ENCODE peak calls at places on chromosomes 3 and 15, in five cellular contexts. One of them, this sample, is unnamed.

GRCh38 chr15:61974759-61975158 is 85.5 kb downstream of the VPS13C start:
- DNase-seq in left ventricle myocardium inferior: no peak
- DNase-seq in heart right ventricle: no peak
- DNase-seq in astrocyte: no peak
- DNase-seq in CD8-positive, alpha-beta T cell: no peak
- DNase-seq in this sample: no peak

GRCh38 chr3:184593201-184593922 is 31.8 kb downstream of the EPHB3 start:
- DNase-seq in left ventricle myocardium inferior: no peak
- DNase-seq in heart right ventricle: no peak
- DNase-seq in astrocyte: no peak
- DNase-seq in CD8-positive, alpha-beta T cell: no peak
- DNase-seq in this sample: no peak

GRCh38 chr3:24355806-24356205 is 138.8 kb downstream of the THRB start:
- DNase-seq in left ventricle myocardium inferior: no peak
- DNase-seq in heart right ventricle: no peak
- DNase-seq in astrocyte: peak; percentile 9
- DNase-seq in CD8-positive, alpha-beta T cell: no peak
- DNase-seq in this sample: no peak

GRCh38 chr15:40511093-40511471 is 40.3 kb downstream of the CHST14 start:
- DNase-seq in left ventricle myocardium inferior: no peak
- DNase-seq in heart right ventricle: no peak
- DNase-seq in astrocyte: no peak
- DNase-seq in CD8-positive, alpha-beta T cell: no peak
- DNase-seq in this sample: no peak

GRCh38 chr3:59117378-59117777 is 67.6 kb upstream of the CFAP20DC start:
- DNase-seq in left ventricle myocardium inferior: no peak
- DNase-seq in heart right ventricle: no peak
- DNase-seq in astrocyte: no peak
- DNase-seq in CD8-positive, alpha-beta T cell: no peak
- DNase-seq in this sample: no peak

GRCh38 chr3:4757056-4757948 is 221.9 kb upstream of the BHLHE40 start:
- DNase-seq in left ventricle myocardium inferior: no peak
- DNase-seq in heart right ventricle: no peak
- DNase-seq in astrocyte: no peak
- DNase-seq in CD8-positive, alpha-beta T cell: no peak
- DNase-seq in this sample: no peak

GRCh38 chr3:179713643-179714090 is 60.8 kb downstream of the USP13 start:
- DNase-seq in left ventricle myocardium inferior: no peak
- DNase-seq in heart right ventricle: no peak
- DNase-seq in astrocyte: peak; percentile 86
- DNase-seq in CD8-positive, alpha-beta T cell: no peak
- DNase-seq in this sample: no peak

GRCh38 chr3:187651282-187651681 is 18.9 kb downstream of the SST start:
- DNase-seq in left ventricle myocardium inferior: no peak
- DNase-seq in heart right ventricle: no peak
- DNase-seq in astrocyte: no peak
- DNase-seq in CD8-positive, alpha-beta T cell: no peak
- DNase-seq in this sample: no peak

GRCh38 chr3:186882881-186883685 is 40.6 kb downstream of the ADIPOQ start:
- DNase-seq in left ventricle myocardium inferior: no peak
- DNase-seq in heart right ventricle: no peak
- DNase-seq in astrocyte: peak; percentile 80
- DNase-seq in CD8-positive, alpha-beta T cell: no peak
- DNase-seq in this sample: no peak

GRCh38 chr15:25246641-25247417 is 192.0 kb downstream of the UBE3A start:
- DNase-seq in left ventricle myocardium inferior: no peak
- DNase-seq in heart right ventricle: no peak
- DNase-seq in astrocyte: no peak
- DNase-seq in CD8-positive, alpha-beta T cell: no peak
- DNase-seq in this sample: peak; percentile 51

GRCh38 chr3:194687638-194688206 is 2.0 kb downstream of the FAM43A start:
- DNase-seq in left ventricle myocardium inferior: peak; percentile 76
- DNase-seq in heart right ventricle: peak; percentile 62
- DNase-seq in astrocyte: peak; percentile 47
- DNase-seq in CD8-positive, alpha-beta T cell: peak; percentile 66
- DNase-seq in this sample: peak; percentile 46

GRCh38 chr3:183485093-183485492 is 56.7 kb upstream of the MCF2L2 start:
- DNase-seq in left ventricle myocardium inferior: no peak
- DNase-seq in heart right ventricle: no peak
- DNase-seq in astrocyte: no peak
- DNase-seq in CD8-positive, alpha-beta T cell: no peak
- DNase-seq in this sample: no peak

GRCh38 chr3:98801042-98801747 is 38.1 kb downstream of the ST3GAL6 start:
- DNase-seq in left ventricle myocardium inferior: no peak
- DNase-seq in heart right ventricle: no peak
- DNase-seq in astrocyte: no peak
- DNase-seq in CD8-positive, alpha-beta T cell: no peak
- DNase-seq in this sample: no peak

GRCh38 chr15:60798821-60799220 is 319.9 kb upstream of the ICE2 start:
- DNase-seq in left ventricle myocardium inferior: no peak
- DNase-seq in heart right ventricle: no peak
- DNase-seq in astrocyte: peak; percentile 56
- DNase-seq in CD8-positive, alpha-beta T cell: no peak
- DNase-seq in this sample: no peak

GRCh38 chr3:184237211-184237610 is 7.8 kb downstream of the VWA5B2 start:
- DNase-seq in left ventricle myocardium inferior: no peak
- DNase-seq in heart right ventricle: no peak
- DNase-seq in astrocyte: no peak
- DNase-seq in CD8-positive, alpha-beta T cell: no peak
- DNase-seq in this sample: no peak

GRCh38 chr3:65961733-65962132 is 77.0 kb downstream of the MAGI1 start:
- DNase-seq in left ventricle myocardium inferior: no peak
- DNase-seq in heart right ventricle: no peak
- DNase-seq in astrocyte: peak; percentile 60
- DNase-seq in CD8-positive, alpha-beta T cell: no peak
- DNase-seq in this sample: no peak

GRCh38 chr15:56794150-56794922 is 61.0 kb upstream of the ZNF280D start:
- DNase-seq in left ventricle myocardium inferior: no peak
- DNase-seq in heart right ventricle: no peak
- DNase-seq in astrocyte: peak; percentile 75
- DNase-seq in CD8-positive, alpha-beta T cell: no peak
- DNase-seq in this sample: no peak

GRCh38 chr3:158991146-158991705 is 189.4 kb downstream of the MFSD1 start:
- DNase-seq in left ventricle myocardium inferior: no peak
- DNase-seq in heart right ventricle: no peak
- DNase-seq in astrocyte: no peak
- DNase-seq in CD8-positive, alpha-beta T cell: no peak
- DNase-seq in this sample: no peak

GRCh38 chr3:4904801-4905695 is 74.2 kb upstream of the BHLHE40 start:
- DNase-seq in left ventricle myocardium inferior: no peak
- DNase-seq in heart right ventricle: no peak
- DNase-seq in astrocyte: peak; percentile 29
- DNase-seq in CD8-positive, alpha-beta T cell: no peak
- DNase-seq in this sample: no peak

GRCh38 chr3:104908761-104909160 is 457.9 kb upstream of the ALCAM start:
- DNase-seq in left ventricle myocardium inferior: no peak
- DNase-seq in heart right ventricle: no peak
- DNase-seq in astrocyte: no peak
- DNase-seq in CD8-positive, alpha-beta T cell: no peak
- DNase-seq in this sample: no peak

GRCh38 chr3:102087236-102087635 is 237.9 kb downstream of the NFKBIZ start:
- DNase-seq in left ventricle myocardium inferior: no peak
- DNase-seq in heart right ventricle: no peak
- DNase-seq in astrocyte: no peak
- DNase-seq in CD8-positive, alpha-beta T cell: no peak
- DNase-seq in this sample: no peak

GRCh38 chr3:150528359-150528797 is 17.9 kb downstream of the SERP1 start:
- DNase-seq in left ventricle myocardium inferior: no peak
- DNase-seq in heart right ventricle: no peak
- DNase-seq in astrocyte: no peak
- DNase-seq in CD8-positive, alpha-beta T cell: no peak
- DNase-seq in this sample: no peak

GRCh38 chr3:97389883-97390282 is 374.7 kb upstream of the ARL6 start:
- DNase-seq in left ventricle myocardium inferior: no peak
- DNase-seq in heart right ventricle: no peak
- DNase-seq in astrocyte: no peak
- DNase-seq in CD8-positive, alpha-beta T cell: no peak
- DNase-seq in this sample: no peak

GRCh38 chr3:12756635-12757034 is 2.4 kb downstream of the TMEM40 start:
- DNase-seq in left ventricle myocardium inferior: no peak
- DNase-seq in heart right ventricle: no peak
- DNase-seq in astrocyte: no peak
- DNase-seq in CD8-positive, alpha-beta T cell: no peak
- DNase-seq in this sample: no peak

GRCh38 chr15:40238927-40239591 is at the start of gene PAK6:
- DNase-seq in left ventricle myocardium inferior: no peak
- DNase-seq in heart right ventricle: no peak
- DNase-seq in astrocyte: peak; percentile 30
- DNase-seq in CD8-positive, alpha-beta T cell: no peak
- DNase-seq in this sample: no peak

GRCh38 chr3:16482770-16483531 is 30.5 kb downstream of the RFTN1 start:
- DNase-seq in left ventricle myocardium inferior: no peak
- DNase-seq in heart right ventricle: no peak
- DNase-seq in astrocyte: no peak
- DNase-seq in CD8-positive, alpha-beta T cell: no peak
- DNase-seq in this sample: peak; percentile 39

GRCh38 chr3:134060561-134061385 is 31.0 kb upstream of the SLCO2A1 start:
- DNase-seq in left ventricle myocardium inferior: no peak
- DNase-seq in heart right ventricle: no peak
- DNase-seq in astrocyte: no peak
- DNase-seq in CD8-positive, alpha-beta T cell: no peak
- DNase-seq in this sample: no peak

GRCh38 chr15:69493406-69493805 is 40.8 kb downstream of the RPLP1 start:
- DNase-seq in left ventricle myocardium inferior: no peak
- DNase-seq in heart right ventricle: no peak
- DNase-seq in astrocyte: no peak
- DNase-seq in CD8-positive, alpha-beta T cell: no peak
- DNase-seq in this sample: no peak

GRCh38 chr15:69491051-69491505 is 38.5 kb downstream of the RPLP1 start:
- DNase-seq in left ventricle myocardium inferior: peak; percentile 48
- DNase-seq in heart right ventricle: no peak
- DNase-seq in astrocyte: peak; percentile 55
- DNase-seq in CD8-positive, alpha-beta T cell: no peak
- DNase-seq in this sample: peak; percentile 82

GRCh38 chr15:69489101-69489571 is 36.5 kb downstream of the RPLP1 start:
- DNase-seq in left ventricle myocardium inferior: no peak
- DNase-seq in heart right ventricle: no peak
- DNase-seq in astrocyte: peak; percentile 67
- DNase-seq in CD8-positive, alpha-beta T cell: no peak
- DNase-seq in this sample: no peak

GRCh38 chr15:69484837-69485236 is 32.2 kb downstream of the RPLP1 start:
- DNase-seq in left ventricle myocardium inferior: no peak
- DNase-seq in heart right ventricle: no peak
- DNase-seq in astrocyte: no peak
- DNase-seq in CD8-positive, alpha-beta T cell: no peak
- DNase-seq in this sample: no peak

GRCh38 chr15:69490356-69491050 is 37.9 kb downstream of the RPLP1 start:
- DNase-seq in left ventricle myocardium inferior: no peak
- DNase-seq in heart right ventricle: no peak
- DNase-seq in astrocyte: no peak
- DNase-seq in CD8-positive, alpha-beta T cell: no peak
- DNase-seq in this sample: no peak
- H3K27ac ChIP-seq in left ventricle myocardium inferior: peak overlapping the region; percentile 60
- H3K27ac ChIP-seq in heart right ventricle: peak overlapping the region; percentile 22
- H3K27ac ChIP-seq in astrocyte: no peak overlapping the region
- H3K27ac ChIP-seq in CD8-positive, alpha-beta T cell: no peak overlapping the region
- H3K27ac ChIP-seq in this sample: no peak overlapping the region

DNA sequence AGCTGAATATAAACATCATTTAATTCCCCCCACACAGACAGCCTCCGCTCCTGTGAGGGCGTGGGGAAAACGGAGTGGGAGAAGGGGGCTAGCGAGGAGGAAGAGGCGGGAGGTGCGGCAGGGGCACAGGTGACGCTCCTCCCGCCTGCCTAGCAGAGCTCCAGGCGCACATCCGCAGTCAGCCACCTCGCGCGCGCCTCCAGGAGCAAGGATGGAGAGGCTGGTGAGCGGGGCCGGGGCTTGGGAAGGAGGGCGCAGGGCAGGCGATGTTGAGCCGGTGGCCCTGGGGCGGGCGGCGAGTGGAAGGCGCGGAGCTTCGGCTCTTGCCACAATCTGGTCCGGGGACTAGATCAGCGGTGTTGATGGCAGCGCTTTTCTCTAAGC is at the start of gene CD200:
- DNase-seq in left ventricle myocardium inferior: peak; percentile 37
- DNase-seq in heart right ventricle: peak; percentile 29
- DNase-seq in astrocyte: peak; percentile 60
- DNase-seq in CD8-positive, alpha-beta T cell: peak; percentile 24
- DNase-seq in this sample: peak; percentile 84
- TF ChIP-seq CTCF in left ventricle myocardium inferior: no peak
- TF ChIP-seq CTCF in heart right ventricle: no peak
- TF ChIP-seq CTCF in astrocyte: no peak
- TF ChIP-seq CTCF in CD8-positive, alpha-beta T cell: no peak
- TF ChIP-seq CTCF in this sample: no peak

DNA sequence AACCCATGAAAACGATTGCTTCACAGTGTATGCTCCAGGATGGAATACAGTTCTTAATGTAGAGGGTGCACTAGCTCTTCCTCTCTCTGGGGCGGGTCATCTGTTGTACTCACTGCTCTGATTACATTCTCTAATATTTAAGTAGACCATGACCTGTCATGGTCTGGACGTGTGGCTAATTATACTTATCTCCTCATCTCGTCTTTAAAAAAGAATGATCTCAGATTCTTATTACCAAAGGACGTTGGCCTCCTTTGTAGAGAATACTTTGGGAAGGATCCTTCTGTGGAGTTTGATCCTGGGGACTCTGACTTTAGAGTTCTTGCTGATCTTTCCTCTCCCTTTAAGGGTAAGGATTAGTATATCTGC is 48.4 kb upstream of the TRAK1 start:
- DNase-seq in left ventricle myocardium inferior: no peak
- DNase-seq in heart right ventricle: no peak
- DNase-seq in astrocyte: no peak
- DNase-seq in CD8-positive, alpha-beta T cell: no peak
- DNase-seq in this sample: no peak
- H3K4me1 ChIP-seq in left ventricle myocardium inferior: peaks cover 98% of the 10 kb centered on the region
- H3K4me1 ChIP-seq in heart right ventricle: peaks cover 61% of the 10 kb centered on the region
- H3K4me1 ChIP-seq in astrocyte: peaks cover 30% of the 10 kb centered on the region
- H3K4me1 ChIP-seq in CD8-positive, alpha-beta T cell: no peaks in the 10 kb centered on the region
- H3K4me1 ChIP-seq in this sample: peaks cover 29% of the 10 kb centered on the region

GRCh38 chr3:9837701-9838582 is 5.9 kb downstream of the RPUSD3 start:
- DNase-seq in left ventricle myocardium inferior: no peak
- DNase-seq in heart right ventricle: no peak
- DNase-seq in astrocyte: no peak
- DNase-seq in CD8-positive, alpha-beta T cell: no peak
- DNase-seq in this sample: no peak
- H3K27ac ChIP-seq in left ventricle myocardium inferior: no peak overlapping the region
- H3K27ac ChIP-seq in heart right ventricle: no peak overlapping the region
- H3K27ac ChIP-seq in astrocyte: no peak overlapping the region
- H3K27ac ChIP-seq in CD8-positive, alpha-beta T cell: no peak overlapping the region
- H3K27ac ChIP-seq in this sample: no peak overlapping the region

GRCh38 chr15:74176262-74177208 is 3.0 kb downstream of the ISLR start:
- DNase-seq in left ventricle myocardium inferior: peak; percentile 10
- DNase-seq in heart right ventricle: no peak
- DNase-seq in astrocyte: no peak
- DNase-seq in CD8-positive, alpha-beta T cell: no peak
- DNase-seq in this sample: peak; percentile 10
- TF ChIP-seq CTCF in left ventricle myocardium inferior: no peak
- TF ChIP-seq CTCF in heart right ventricle: no peak
- TF ChIP-seq CTCF in astrocyte: no peak
- TF ChIP-seq CTCF in CD8-positive, alpha-beta T cell: no peak
- TF ChIP-seq CTCF in this sample: no peak

This sample was measured in tibial artery.